ENCODE peak calls at places on chromosomes 16 and 17, in seven cellular contexts. E is thyroid gland, D is ovary, V is A549, G is heart left ventricle, H is K562, X is right lobe of liver. I is an unnamed sample.

GRCh38 chr16:84603115-84603816 is 14.6 kb downstream of the COTL1 start:
- DNase-seq in H (peak), G (peak), D (peak), E (peak), X (no peak), V (peak), I (peak)

GRCh38 chr16:57852189-57852588 is 49.9 kb upstream of the KIFC3 start:
- DNase-seq in X (no peak), E (no peak), D (no peak), G (no peak), H (no peak), V (no peak), I (no peak)

GRCh38 chr16:50066482-50067289 is 916 bp downstream of the HEATR3 start:
- DNase-seq in X (no peak), V (no peak), D (peak), H (no peak), G (no peak), E (no peak), I (no peak)

GRCh38 chr17:73091770-73092517 is 544 bp downstream of the SLC39A11 start:
- DNase-seq in D (peak), H (peak), X (peak), V (peak), G (no peak), E (peak), I (peak)

GRCh38 chr16:57541754-57542435 is 548 bp upstream of the ADGRG5 start:
- DNase-seq in X (peak), H (no peak), G (no peak), D (no peak), E (no peak), V (no peak), I (no peak)

GRCh38 chr16:77853125-77853524 is 64.8 kb downstream of the VAT1L start:
- DNase-seq in G (no peak), H (no peak), E (no peak), V (no peak), X (no peak), D (no peak), I (no peak)

GRCh38 chr17:1709403-1709891 is 730 bp downstream of the TLCD2 start:
- DNase-seq in H (no peak), V (peak), D (no peak), E (no peak), G (no peak), X (no peak), I (no peak)

GRCh38 chr16:7871979-7872378 is 539.3 kb downstream of the RBFOX1 start:
- DNase-seq in V (no peak), X (no peak), G (no peak), E (no peak), H (no peak), D (no peak), I (no peak)

GRCh38 chr17:76014100-76014924 is 12.8 kb downstream of the EVPL start:
- DNase-seq in H (peak), X (peak), G (peak), E (peak), V (peak), D (peak), I (peak)

GRCh38 chr16:57137566-57138273 is 45.3 kb downstream of the CPNE2 start:
- DNase-seq in V (no peak), X (peak), D (no peak), E (no peak), H (no peak), G (no peak), I (no peak)

GRCh38 chr16:81836279-81837054 is 57.4 kb downstream of the PLCG2 start:
- DNase-seq in X (no peak), G (no peak), D (no peak), V (no peak), E (no peak), H (no peak), I (no peak)
- TF ChIP-seq POLR2A in X (no peak), G (no peak), D (no peak), V (no peak), E (no peak), H (no peak), I (no peak)

DNA sequence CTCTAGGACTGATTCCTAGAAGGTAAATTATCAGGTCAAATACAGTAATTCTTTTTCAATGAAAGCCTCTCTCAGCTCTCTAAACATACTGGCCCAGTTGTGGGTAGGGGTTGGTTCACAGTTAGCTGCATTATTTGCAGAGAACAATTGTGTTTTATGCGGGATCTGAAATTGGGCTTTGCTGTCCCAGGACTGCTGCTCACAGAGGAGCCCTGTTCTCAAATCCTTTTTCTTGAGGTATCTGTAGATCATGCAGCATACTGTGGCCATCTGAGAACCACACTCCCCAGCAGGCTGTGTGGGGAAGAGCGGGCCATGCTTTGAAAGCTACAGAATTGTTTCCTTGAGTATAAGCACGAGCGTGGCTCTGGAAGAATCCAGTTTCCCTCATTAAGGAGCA is 17.5 kb downstream of the MTHFSD start:
- DNase-seq in G (no peak), E (no peak), X (no peak), H (no peak), D (no peak), V (no peak), I (no peak)
- TF ChIP-seq POLR2A in G (no peak), E (no peak), X (no peak), H (no peak), D (no peak), V (no peak), I (no peak)

GRCh38 chr17:59964455-59965328 is at the start of gene RNFT1:
- DNase-seq in G (peak), V (peak), H (peak), D (peak), X (peak), E (peak), I (peak)
- TF ChIP-seq POLR2A in G (peak), V (peak), H (peak), D (peak), X (peak), E (peak), I (peak)

GRCh38 chr17:68942389-68942788 is 12.8 kb downstream of the ABCA8 start:
- DNase-seq in D (no peak), V (no peak), E (no peak), X (no peak), G (no peak), H (no peak), I (no peak)
- TF ChIP-seq POLR2A in D (no peak), V (no peak), E (no peak), X (no peak), G (no peak), H (no peak), I (no peak)

GRCh38 chr17:7221281-7222092 is 1.7 kb downstream of the ACADVL start:
- DNase-seq in V (no peak), D (no peak), E (no peak), X (no peak), H (no peak), G (peak), I (no peak)
- TF ChIP-seq POLR2A in V (no peak), D (no peak), E (no peak), X (no peak), H (peak), G (no peak), I (peak)

GRCh38 chr16:3495166-3495565 is at the start of gene C16orf90:
- DNase-seq in E (no peak), D (no peak), V (no peak), G (no peak), H (no peak), X (peak), I (no peak)

GRCh38 chr16:3496386-3496785 is 1.1 kb upstream of the C16orf90 start:
- DNase-seq in G (no peak), H (no peak), E (no peak), X (peak), V (no peak), D (no peak), I (no peak)

GRCh38 chr16:3498988-3499387 is 1.8 kb upstream of the CLUAP1 start:
- DNase-seq in V (no peak), X (peak), G (no peak), D (no peak), H (no peak), E (no peak), I (no peak)

GRCh38 chr16:3494574-3494973 is 715 bp downstream of the C16orf90 start:
- DNase-seq in D (no peak), X (peak), V (no peak), H (no peak), E (no peak), G (no peak), I (no peak)

GRCh38 chr16:3497771-3498170 is 2.5 kb upstream of the C16orf90 start:
- DNase-seq in X (peak), G (no peak), H (no peak), V (no peak), E (no peak), D (no peak), I (no peak)
- TF ChIP-seq POLR2A in X (no peak), G (no peak), H (no peak), V (no peak), E (no peak), D (no peak), I (no peak)

GRCh38 chr16:67246945-67247697 is at the start of gene FHOD1:
- DNase-seq in G (peak), V (peak), E (peak), D (peak), X (peak), H (peak), I (peak)
- TF ChIP-seq POLR2A in G (peak), V (peak), E (peak), D (peak), X (peak), H (peak), I (peak)